ENCODE peak calls at places on chromosomes 3 and 15, in five cellular contexts. K is bronchial epithelial cell, M is nephron progenitor cell, H is BJ, V is kidney. Z is an unnamed sample.

GRCh38 chr3:110881069-110881468 is 190.5 kb upstream of the NECTIN3 start:
- DNase-seq in K (peak), M (no peak), H (no peak), V (peak), Z (peak)

GRCh38 chr3:30989266-30989799 is 94.9 kb upstream of the GADL1 start:
- DNase-seq in K (no peak), M (no peak), H (no peak), V (no peak), Z (no peak)

GRCh38 chr3:112858410-112859069 is 11.9 kb upstream of the CD200R1L start:
- DNase-seq in K (peak), M (no peak), H (no peak), V (no peak), Z (peak)

GRCh38 chr3:142913432-142913831 is 24.5 kb upstream of the PCOLCE2 start:
- DNase-seq in K (no peak), M (no peak), H (no peak), V (no peak), Z (no peak)

GRCh38 chr3:129539201-129539600 is 3.8 kb upstream of the H1-8 start:
- DNase-seq in K (no peak), M (no peak), H (no peak), V (no peak), Z (no peak)

GRCh38 chr15:100923076-100923475 is 3.9 kb downstream of the LRRK1 start:
- DNase-seq in K (no peak), M (no peak), H (no peak), V (no peak), Z (no peak)

GRCh38 chr3:134326126-134326525 is 48.1 kb downstream of the AMOTL2 start:
- DNase-seq in K (no peak), M (no peak), H (no peak), V (peak), Z (no peak)

GRCh38 chr15:60010467-60011257 is 6.6 kb downstream of the FOXB1 start:
- DNase-seq in K (no peak), M (no peak), H (no peak), V (no peak), Z (no peak)

GRCh38 chr3:60650171-60650570 is 601.1 kb downstream of the FHIT start:
- DNase-seq in K (no peak), M (no peak), H (no peak), V (no peak), Z (no peak)

GRCh38 chr3:11542551-11542950 is 101.2 kb downstream of the VGLL4 start:
- DNase-seq in K (no peak), M (no peak), H (no peak), V (no peak), Z (no peak)

GRCh38 chr15:59439571-59439970 is 1.6 kb downstream of the FAM81A start:
- DNase-seq in K (no peak), M (no peak), H (no peak), V (no peak), Z (no peak)

GRCh38 chr15:70967646-70968045 is 75.0 kb downstream of the LRRC49 start:
- DNase-seq in K (no peak), M (no peak), H (no peak), V (no peak), Z (no peak)

GRCh38 chr15:69509131-69509530 is 56.5 kb downstream of the RPLP1 start:
- DNase-seq in K (peak), M (no peak), H (no peak), V (no peak), Z (no peak)

GRCh38 chr3:134636406-134636805 is 14.4 kb downstream of the KY start:
- DNase-seq in K (no peak), M (no peak), H (no peak), V (no peak), Z (no peak)

GRCh38 chr3:106242779-106243178 is 374.0 kb upstream of the CBLB start:
- DNase-seq in K (no peak), M (no peak), H (no peak), V (no peak), Z (no peak)

GRCh38 chr3:56800373-56801150 is 1.2 kb downstream of the ARHGEF3 start:
- DNase-seq in K (peak), M (no peak), H (no peak), V (peak), Z (no peak)

DNA sequence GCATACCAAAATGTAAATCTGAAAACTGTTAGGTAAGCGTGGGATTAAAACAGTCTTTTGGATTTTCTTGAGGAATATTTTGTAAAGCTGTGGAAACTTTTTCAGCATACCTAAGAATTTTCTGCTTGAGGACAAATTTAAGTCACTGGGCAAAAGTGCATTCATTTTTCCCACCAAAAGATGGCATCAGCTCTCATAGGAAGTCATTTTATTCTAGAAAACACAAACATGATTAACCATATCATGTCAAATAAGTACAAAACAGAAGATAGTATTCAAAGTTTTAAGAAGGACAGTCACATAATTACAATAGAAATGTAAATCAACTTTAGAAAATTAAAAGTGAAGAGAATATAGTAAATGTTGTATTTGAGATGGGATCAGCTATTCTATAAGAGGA is 63.5 kb downstream of the SLC49A4 start:
- DNase-seq in K (peak), M (no peak), H (no peak), V (no peak), Z (peak)
- TF ChIP-seq CTCF in K (peak), M (peak), H (peak), V (peak), Z (peak)

GRCh38 chr3:71879089-71879488 is 94.1 kb upstream of the PROK2 start:
- DNase-seq in K (no peak), M (no peak), H (no peak), V (no peak), Z (no peak)
- TF ChIP-seq CTCF in K (no peak), M (no peak), H (no peak), V (no peak), Z (no peak)

GRCh38 chr3:14431556-14431927 is 29.1 kb downstream of the SLC6A6 start:
- DNase-seq in K (no peak), M (no peak), H (no peak), V (no peak), Z (no peak)
- TF ChIP-seq CTCF in K (no peak), M (no peak), H (no peak), V (no peak), Z (no peak)

GRCh38 chr3:40109641-40110490 is 199.6 kb upstream of the EIF1B start:
- DNase-seq in K (no peak), M (peak), H (no peak), V (no peak), Z (peak)
- TF ChIP-seq CTCF in K (peak), M (peak), H (peak), V (no peak), Z (peak)

DNA sequence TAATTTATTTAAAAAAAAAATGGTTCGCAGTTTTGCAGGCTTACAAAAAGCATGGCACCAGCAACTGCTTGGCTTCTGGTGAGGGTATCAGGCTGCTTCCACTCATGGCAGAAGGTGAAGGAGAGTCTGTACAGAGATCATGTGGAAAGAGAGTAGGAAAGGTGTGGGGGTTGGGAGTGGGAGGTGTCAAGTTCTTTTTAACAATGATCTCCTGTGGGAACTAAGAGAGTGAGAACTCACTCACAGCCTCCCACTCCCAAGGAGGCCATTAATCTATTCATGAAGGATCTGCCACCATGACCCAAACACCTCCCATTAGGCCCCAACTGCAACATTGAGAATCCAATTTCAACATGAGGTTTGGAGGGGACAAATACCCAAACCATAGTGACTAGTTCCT is 21.1 kb upstream of the ACTL6A start:
- DNase-seq in K (no peak), M (no peak), H (no peak), V (no peak), Z (no peak)
- TF ChIP-seq CTCF in K (no peak), M (no peak), H (no peak), V (no peak), Z (no peak)

GRCh38 chr15:82572311-82572710 is 32.1 kb upstream of the RPS17 start:
- DNase-seq in K (no peak), M (no peak), H (no peak), V (no peak), Z (peak)

GRCh38 chr15:82572986-82573385 is 32.7 kb upstream of the RPS17 start:
- DNase-seq in K (no peak), M (no peak), H (no peak), V (no peak), Z (no peak)

GRCh38 chr15:82570721-82571519 is 30.7 kb upstream of the RPS17 start:
- DNase-seq in K (no peak), M (no peak), H (no peak), V (no peak), Z (peak)

GRCh38 chr15:82569834-82570233 is 29.6 kb upstream of the RPS17 start:
- DNase-seq in K (no peak), M (no peak), H (no peak), V (no peak), Z (no peak)

DNA sequence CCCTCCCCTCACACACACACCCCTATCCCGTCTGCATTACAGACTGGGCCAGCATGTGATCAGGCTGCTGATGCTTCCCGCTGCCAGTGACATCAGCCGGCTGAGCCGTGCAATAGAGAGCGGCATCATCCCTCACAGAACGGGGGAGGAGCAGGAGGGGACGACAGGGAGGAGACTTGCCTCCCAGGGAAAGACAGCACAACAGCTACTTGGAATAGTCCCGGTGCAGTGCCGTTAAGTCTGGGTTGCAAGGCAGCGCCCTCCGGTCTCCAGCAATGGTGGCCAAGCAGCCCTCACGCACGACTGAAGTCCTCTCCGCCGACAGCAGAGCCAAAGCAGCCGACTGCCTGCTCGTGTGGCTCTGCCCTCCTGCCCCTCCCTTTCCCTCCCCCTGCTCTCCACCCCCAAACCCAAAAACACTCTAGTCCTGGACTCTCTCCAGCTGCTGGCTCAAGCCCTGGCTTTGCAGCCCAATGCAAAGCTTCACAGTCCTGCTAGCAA is 31.5 kb upstream of the RPS17 start:
- DNase-seq in K (no peak), M (peak), H (peak), V (peak), Z (peak)
- TF ChIP-seq CTCF in K (no peak), M (no peak), H (no peak), V (no peak), Z (no peak)

GRCh38 chr3:193039058-193039457 is 121.4 kb upstream of the MB21D2 start:
- DNase-seq in K (no peak), M (no peak), H (no peak), V (no peak), Z (no peak)

GRCh38 chr3:193046369-193046768 is 128.7 kb upstream of the MB21D2 start:
- DNase-seq in K (no peak), M (no peak), H (no peak), V (no peak), Z (no peak)

DNA sequence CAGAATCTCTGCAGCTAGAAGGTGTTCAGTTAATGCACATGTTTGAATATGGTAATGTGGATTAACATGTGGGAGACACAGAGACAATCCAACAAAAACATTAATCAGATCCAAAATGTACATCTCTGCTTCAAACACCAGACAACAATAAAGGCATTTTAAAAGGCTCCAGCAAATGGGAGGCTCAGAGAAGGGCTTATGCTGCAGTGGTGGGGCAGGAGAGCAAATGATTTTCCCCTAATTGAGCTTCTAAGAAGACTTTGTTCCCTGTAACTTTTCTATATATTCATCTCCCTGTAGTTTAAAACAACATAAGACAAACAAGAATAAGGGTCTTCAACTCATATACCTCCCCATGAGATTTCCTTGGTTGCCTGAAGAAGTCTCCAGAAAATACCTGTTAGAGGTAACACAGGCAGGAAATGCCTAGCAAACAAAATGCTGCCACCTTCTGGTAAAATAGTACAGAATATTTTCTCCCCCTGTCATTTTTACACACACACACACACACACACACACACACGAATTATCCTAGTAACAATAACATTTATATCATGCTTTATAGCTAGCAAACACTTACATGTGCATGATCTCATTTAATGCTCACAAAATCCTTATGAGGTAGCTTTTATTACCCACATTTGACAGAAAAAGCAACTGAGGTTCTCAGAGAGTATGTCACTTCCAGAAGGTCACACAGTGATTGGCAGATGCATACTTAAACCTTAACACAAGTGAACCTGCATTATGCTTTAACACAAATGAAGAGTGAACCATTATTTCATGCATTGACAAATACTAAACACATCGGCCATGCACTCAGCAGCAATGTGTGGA is 123.4 kb upstream of the MB21D2 start:
- DNase-seq in K (peak), M (no peak), H (no peak), V (no peak), Z (peak)
- TF ChIP-seq CTCF in K (peak), M (peak), H (peak), V (peak), Z (peak)